ENCODE peak calls at places on chromosomes 6 and 20, in nine cellular contexts. S, L, H, I, O, W, A, M and P are unnamed samples. For H3K4me1, the result is how much of the 10 kb centered on the place peaks cover.

GRCh38 chr6:119476554-119476953 is 127.0 kb upstream of the MAN1A1 start:
- DNase-seq in S (no peak), A (no peak), I (no peak), H (no peak), W (no peak), M (no peak), L (no peak), O (no peak), P (no peak)

GRCh38 chr6:118722820-118723526 is 71.6 kb upstream of the CEP85L start:
- DNase-seq in M (no peak), O (no peak), L (no peak), I (no peak), S (no peak), A (no peak), H (peak), W (no peak), P (no peak)

GRCh38 chr6:105797313-105797970 is 288.7 kb upstream of the PRDM1 start:
- DNase-seq in W (no peak), O (no peak), M (no peak), S (no peak), I (no peak), A (no peak), L (no peak), H (peak), P (no peak)

GRCh38 chr20:11117808-11118528 is 444.2 kb upstream of the JAG1 start:
- DNase-seq in L (peak), I (no peak), A (no peak), S (no peak), W (no peak), O (no peak), M (no peak), H (peak), P (no peak)

GRCh38 chr6:163620670-163621330 is 206.3 kb downstream of the QKI start:
- DNase-seq in H (no peak), L (no peak), W (no peak), S (no peak), A (no peak), O (no peak), M (no peak), I (no peak), P (no peak)

GRCh38 chr6:90284236-90284744 is 12.4 kb downstream of the BACH2 start:
- DNase-seq in I (no peak), O (no peak), W (peak), H (peak), L (no peak), A (no peak), S (peak), M (peak), P (no peak)

GRCh38 chr6:143823463-143824006 is 19.6 kb upstream of the LTV1 start:
- DNase-seq in M (no peak), I (no peak), O (no peak), H (peak), L (no peak), W (no peak), S (no peak), A (no peak), P (no peak)

GRCh38 chr20:49395183-49395582 is 87.3 kb downstream of the KCNB1 start:
- DNase-seq in L (peak), M (peak), S (peak), A (peak), H (no peak), I (peak), W (no peak), O (no peak), P (no peak)

GRCh38 chr6:6861346-6861745 is 246.4 kb upstream of the RREB1 start:
- DNase-seq in I (no peak), S (no peak), A (peak), W (no peak), M (no peak), O (peak), H (no peak), L (no peak), P (no peak)

GRCh38 chr6:246349-246748 is 45.9 kb upstream of the DUSP22 start:
- DNase-seq in M (no peak), S (no peak), I (no peak), O (no peak), H (no peak), A (no peak), W (no peak), L (no peak), P (no peak)

GRCh38 chr6:16130932-16131387 is 2.1 kb downstream of the MYLIP start:
- DNase-seq in H (peak), W (peak), A (peak), L (no peak), S (peak), O (peak), M (peak), I (no peak), P (peak)

GRCh38 chr20:57188056-57188455 is 78.4 kb downstream of the BMP7 start:
- DNase-seq in I (no peak), H (no peak), O (no peak), S (no peak), A (no peak), W (no peak), L (no peak), M (no peak), P (no peak)

GRCh38 chr6:109794201-109794926 is 103.3 kb downstream of the FIG4 start:
- DNase-seq in W (no peak), A (no peak), I (no peak), M (no peak), L (no peak), S (no peak), O (no peak), H (peak), P (no peak)

GRCh38 chr6:150881911-150882481 is 16.5 kb downstream of the MTHFD1L start:
- DNase-seq in I (no peak), S (peak), L (peak), H (peak), M (peak), A (no peak), W (no peak), O (no peak), P (no peak)

GRCh38 chr6:18752278-18753057 is 365.3 kb downstream of the RNF144B start:
- DNase-seq in I (no peak), M (no peak), A (no peak), L (no peak), W (no peak), H (no peak), O (no peak), S (no peak), P (no peak)

GRCh38 chr20:47691632-47692031 is 93.6 kb downstream of the SULF2 start:
- DNase-seq in O (no peak), I (no peak), H (peak), S (no peak), W (no peak), M (no peak), A (no peak), L (no peak), P (no peak)

GRCh38 chr20:36847009-36847709 is 28.8 kb upstream of the TLDC2 start:
- DNase-seq in S (peak), L (peak), O (no peak), M (peak), I (peak), A (peak), W (no peak), H (no peak), P (peak)

GRCh38 chr20:50257860-50258259 is 67.2 kb downstream of the CEBPB start:
- DNase-seq in S (no peak), M (no peak), W (no peak), A (no peak), I (no peak), O (no peak), L (no peak), H (no peak), P (no peak)

GRCh38 chr6:89385156-89385667 is 26.9 kb downstream of the RRAGD start:
- DNase-seq in W (no peak), L (no peak), H (peak), S (no peak), A (no peak), I (no peak), O (no peak), M (no peak), P (no peak)

GRCh38 chr6:40727272-40727671 is 140.1 kb upstream of the LRFN2 start:
- DNase-seq in O (no peak), M (no peak), W (no peak), A (no peak), I (no peak), L (no peak), S (no peak), H (no peak), P (no peak)

GRCh38 chr6:107784669-107785068 is 39.4 kb downstream of the SCML4 start:
- DNase-seq in O (no peak), W (peak), H (no peak), A (no peak), S (no peak), I (no peak), M (no peak), L (no peak), P (no peak)

GRCh38 chr20:24448170-24448569 is 21.3 kb upstream of the SYNDIG1 start:
- DNase-seq in A (no peak), W (no peak), S (no peak), I (no peak), M (no peak), L (no peak), H (no peak), O (no peak), P (no peak)

GRCh38 chr6:107118976-107119375 is 3.7 kb upstream of the BEND3 start:
- DNase-seq in A (no peak), I (no peak), L (no peak), S (no peak), O (no peak), W (no peak), M (no peak), H (no peak), P (no peak)

GRCh38 chr6:109579361-109579760 is 96.3 kb upstream of the ZBTB24 start:
- DNase-seq in H (peak), W (no peak), O (no peak), I (no peak), L (no peak), A (no peak), M (no peak), S (no peak), P (no peak)

GRCh38 chr6:7138921-7139358 is 31.2 kb downstream of the RREB1 start:
- DNase-seq in L (no peak), O (peak), I (no peak), H (peak), M (no peak), S (peak), W (peak), A (peak), P (peak)

GRCh38 chr6:138593100-138593877 is 94.0 kb upstream of the NHSL1 start:
- DNase-seq in A (peak), M (peak), S (peak), H (peak), O (peak), L (peak), I (no peak), W (peak), P (peak)

GRCh38 chr6:101393291-101394251 is at the start of gene GRIK2:
- DNase-seq in H (peak), M (peak), W (no peak), O (no peak), I (no peak), S (peak), L (no peak), A (peak), P (no peak)

GRCh38 chr6:100121854-100122609 is 128.0 kb upstream of the MCHR2 start:
- DNase-seq in M (no peak), A (no peak), W (no peak), L (no peak), S (no peak), O (no peak), I (no peak), H (no peak), P (no peak)

GRCh38 chr6:84193140-84193708 is 34.2 kb downstream of the CEP162 start:
- DNase-seq in H (peak), S (no peak), A (no peak), L (no peak), I (no peak), W (no peak), O (no peak), M (no peak), P (no peak)

GRCh38 chr20:34923414-34923813 is 32.2 kb downstream of the GSS start:
- DNase-seq in M (no peak), I (no peak), W (no peak), L (no peak), O (no peak), S (no peak), H (no peak), A (no peak), P (no peak)
- H3K4me1 ChIP-seq in M (under half), I (under half), W (under half), L (under half), O (under half), S (under half), H (under half), A (under half), P (under half)

GRCh38 chr6:3356056-3356823 is 97.5 kb downstream of the PSMG4 start:
- DNase-seq in I (peak), A (peak), W (peak), H (peak), L (peak), O (peak), S (peak), M (peak), P (peak)

GRCh38 chr6:3355358-3356055 is 96.8 kb downstream of the PSMG4 start:
- DNase-seq in M (peak), L (peak), O (peak), W (peak), I (peak), A (peak), S (peak), H (peak), P (no peak)

GRCh38 chr6:3353939-3354338 is 95.2 kb downstream of the PSMG4 start:
- DNase-seq in L (no peak), O (no peak), A (no peak), H (no peak), I (no peak), M (no peak), S (no peak), W (no peak), P (no peak)

GRCh38 chr6:3353504-3353903 is 94.8 kb downstream of the PSMG4 start:
- DNase-seq in S (no peak), W (no peak), H (no peak), L (no peak), M (no peak), A (no peak), O (no peak), I (no peak), P (no peak)

GRCh38 chr6:3355011-3355357 is 96.2 kb downstream of the PSMG4 start:
- DNase-seq in I (no peak), S (no peak), A (no peak), M (no peak), H (no peak), O (no peak), L (no peak), W (no peak), P (no peak)
- H3K4me1 ChIP-seq in I (under half), S (half or more), A (under half), M (under half), H (under half), O (under half), L (under half), W (under half), P (half or more)

GRCh38 chr6:159969921-159970320 is 1.0 kb downstream of the IGF2R start:
- DNase-seq in M (peak), H (peak), O (peak), L (no peak), I (peak), W (no peak), S (peak), A (peak), P (peak)
- H3K4me1 ChIP-seq in M (under half), H (under half), O (under half), L (under half), I (under half), W (under half), S (half or more), A (under half), P (under half)

GRCh38 chr6:12294851-12295536 is 4.8 kb downstream of the EDN1 start:
- DNase-seq in M (no peak), A (no peak), I (no peak), O (no peak), W (no peak), L (no peak), S (no peak), H (no peak), P (no peak)

GRCh38 chr6:12291083-12291784 is 1.1 kb downstream of the EDN1 start:
- DNase-seq in L (no peak), S (no peak), A (no peak), H (peak), W (no peak), M (no peak), O (no peak), I (no peak), P (no peak)

GRCh38 chr6:12293931-12294800 is 4.0 kb downstream of the EDN1 start:
- DNase-seq in S (no peak), H (no peak), I (no peak), M (no peak), O (no peak), L (no peak), W (no peak), A (no peak), P (no peak)

GRCh38 chr6:12291785-12292604 is 1.8 kb downstream of the EDN1 start:
- DNase-seq in H (peak), W (no peak), M (no peak), I (no peak), S (peak), A (peak), O (peak), L (no peak), P (peak)

GRCh38 chr6:12293234-12293930 is 3.2 kb downstream of the EDN1 start:
- DNase-seq in H (no peak), M (no peak), S (no peak), L (no peak), A (no peak), O (no peak), I (no peak), W (no peak), P (no peak)
- H3K4me1 ChIP-seq in H (half or more), M (under half), S (half or more), L (under half), A (under half), O (under half), I (under half), W (under half), P (under half)

GRCh38 chr6:1917628-1918371 is 308.1 kb downstream of the FOXC1 start:
- DNase-seq in L (no peak), O (no peak), S (peak), H (peak), A (no peak), W (no peak), M (no peak), I (peak), P (no peak)

GRCh38 chr6:1912731-1913130 is 303.0 kb downstream of the FOXC1 start:
- DNase-seq in I (peak), M (no peak), O (no peak), H (peak), A (no peak), W (no peak), L (no peak), S (no peak), P (no peak)

GRCh38 chr6:1915226-1915625 is 305.5 kb downstream of the FOXC1 start:
- DNase-seq in A (no peak), I (peak), M (peak), O (no peak), W (no peak), L (no peak), H (no peak), S (no peak), P (no peak)

GRCh38 chr6:1913572-1913971 is 303.9 kb downstream of the FOXC1 start:
- DNase-seq in W (no peak), S (no peak), L (no peak), A (no peak), M (no peak), I (peak), H (no peak), O (no peak), P (no peak)

DNA sequence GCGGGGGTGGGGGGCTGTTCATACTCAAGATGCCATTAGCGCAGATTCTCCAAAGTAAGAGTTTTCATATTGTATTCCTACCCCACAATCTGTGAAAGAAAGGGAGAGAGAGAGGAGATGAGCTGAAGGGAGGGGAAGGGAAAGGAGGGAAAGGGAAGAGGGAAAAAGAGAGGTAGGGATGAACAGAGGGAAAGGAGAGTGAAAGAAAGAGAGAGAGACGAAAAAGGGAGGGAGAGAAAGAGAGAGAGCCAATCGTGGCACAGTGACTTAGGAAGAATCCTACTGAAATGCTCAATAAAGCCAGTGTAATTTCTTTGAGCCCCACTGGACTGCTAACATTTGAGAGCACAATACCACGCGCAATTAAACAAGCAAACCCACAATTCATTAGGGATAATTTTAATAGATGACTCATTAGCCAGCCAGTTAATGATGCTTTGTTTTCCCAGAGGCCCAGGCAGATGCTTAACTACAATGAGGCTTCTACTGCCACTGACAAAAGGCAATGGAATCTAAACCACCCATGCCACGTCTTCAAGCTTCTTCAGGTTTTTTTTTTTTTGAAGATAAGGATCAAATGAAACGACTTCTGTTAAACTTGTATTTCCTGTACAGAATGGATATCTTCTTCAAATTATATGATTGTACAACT is 306.7 kb downstream of the FOXC1 start:
- DNase-seq in H (peak), S (no peak), M (no peak), W (no peak), O (no peak), A (no peak), L (no peak), I (peak), P (no peak)
- H3K4me1 ChIP-seq in H (under half), S (under half), M (under half), W (under half), O (under half), A (under half), L (under half), I (under half), P (under half)